ENCODE peak calls at places on chromosomes 1 and 21, in eight cellular contexts. L is ascending aorta, R is HFFc6, W is left colon, Q is anterior cingulate cortex, X is left cardiac atrium, P is Right ventricle myocardium superior, D is neuronal stem cell. G is an unnamed sample.

GRCh38 chr1:116873680-116874271 is 35.9 kb upstream of the PTGFRN start:
- DNase-seq in L (no peak), R (no peak), W (no peak), Q (no peak), X (no peak), P (no peak), D (no peak), G (no peak)

GRCh38 chr1:175197536-175197935 is 5.0 kb upstream of the KIAA0040 start:
- DNase-seq in L (no peak), R (peak), W (no peak), Q (no peak), X (no peak), P (no peak), D (no peak), G (no peak)

GRCh38 chr1:51489472-51489871 is 29.6 kb downstream of the EPS15 start:
- DNase-seq in L (no peak), R (no peak), W (no peak), Q (no peak), X (no peak), P (no peak), D (no peak), G (no peak)

GRCh38 chr1:244552336-244552735 is 91.3 kb downstream of the CATSPERE start:
- DNase-seq in L (no peak), R (peak), W (no peak), Q (no peak), X (no peak), P (no peak), D (no peak), G (no peak)

GRCh38 chr21:33299181-33299752 is 25.5 kb upstream of the IFNAR1 start:
- DNase-seq in L (peak), R (no peak), W (peak), Q (no peak), X (no peak), P (no peak), D (no peak), G (no peak)

GRCh38 chr21:46079357-46080170 is 18.3 kb upstream of the COL6A2 start:
- DNase-seq in L (peak), R (peak), W (peak), Q (no peak), X (peak), P (peak), D (no peak), G (peak)

GRCh38 chr21:41783476-41784150 is 16.8 kb upstream of the RIPK4 start:
- DNase-seq in L (no peak), R (peak), W (peak), Q (no peak), X (no peak), P (no peak), D (no peak), G (no peak)

GRCh38 chr1:168079761-168080160 is 57.0 kb downstream of the GPR161 start:
- DNase-seq in L (no peak), R (peak), W (no peak), Q (no peak), X (no peak), P (no peak), D (no peak), G (peak)

GRCh38 chr1:243213045-243213787 is 41.9 kb downstream of the CEP170 start:
- DNase-seq in L (no peak), R (peak), W (no peak), Q (no peak), X (no peak), P (no peak), D (no peak), G (peak)

GRCh38 chr1:226432586-226433360 is 24.9 kb upstream of the PARP1 start:
- DNase-seq in L (no peak), R (no peak), W (no peak), Q (no peak), X (no peak), P (no peak), D (no peak), G (no peak)

GRCh38 chr21:46352156-46352499 is 28.2 kb downstream of the PCNT start:
- DNase-seq in L (no peak), R (no peak), W (no peak), Q (no peak), X (no peak), P (no peak), D (no peak), G (no peak)

GRCh38 chr1:157095091-157095490 is 4.5 kb downstream of the ETV3L start:
- DNase-seq in L (no peak), R (no peak), W (no peak), Q (no peak), X (no peak), P (no peak), D (no peak), G (no peak)

GRCh38 chr1:89274431-89274857 is 1.8 kb upstream of the GBP5 start:
- DNase-seq in L (no peak), R (no peak), W (no peak), Q (no peak), X (no peak), P (no peak), D (no peak), G (peak)

GRCh38 chr1:64745986-64746940 is 1.4 kb downstream of the RAVER2 start:
- DNase-seq in L (no peak), R (peak), W (no peak), Q (no peak), X (peak), P (no peak), D (no peak), G (no peak)

GRCh38 chr1:97677702-97678101 is 243.1 kb downstream of the DPYD start:
- DNase-seq in L (no peak), R (no peak), W (no peak), Q (no peak), X (no peak), P (no peak), D (no peak), G (no peak)

GRCh38 chr1:25891606-25892005 is 14.6 kb downstream of the STMN1 start:
- DNase-seq in L (no peak), R (no peak), W (no peak), Q (no peak), X (peak), P (no peak), D (no peak), G (no peak)

GRCh38 chr1:63143482-63143881 is 178.9 kb upstream of the FOXD3 start:
- DNase-seq in L (no peak), R (no peak), W (no peak), Q (no peak), X (no peak), P (no peak), D (no peak), G (no peak)

GRCh38 chr21:15212214-15212613 is 147.4 kb upstream of the NRIP1 start:
- DNase-seq in L (no peak), R (no peak), W (no peak), Q (no peak), X (no peak), P (no peak), D (no peak), G (no peak)

GRCh38 chr1:215083408-215083961 is 948 bp downstream of the KCNK2 start:
- DNase-seq in L (no peak), R (peak), W (no peak), Q (no peak), X (no peak), P (no peak), D (peak), G (peak)

GRCh38 chr1:164384262-164384661 is 174.7 kb upstream of the PBX1 start:
- DNase-seq in L (no peak), R (no peak), W (no peak), Q (no peak), X (no peak), P (no peak), D (no peak), G (no peak)